ENCODE peak calls at places on chromosomes 16 and 17, in four cellular contexts. U, W, O and P are unnamed samples. For H3K4me1, the result is how much of the 10 kb centered on the place peaks cover.

GRCh38 chr17:28792877-28793666 is 49.3 kb downstream of the TRAF4 start:
- DNase-seq in U (peak), W (peak), O (no peak), P (no peak)

GRCh38 chr16:28277537-28278388 is 14.6 kb upstream of the SBK1 start:
- DNase-seq in U (peak), W (peak), O (peak), P (peak)

GRCh38 chr17:82065193-82065637 is 389 bp downstream of the DUS1L start:
- DNase-seq in U (no peak), W (peak), O (peak), P (no peak)

GRCh38 chr16:30437511-30438046 is 7.7 kb upstream of the DCTPP1 start:
- DNase-seq in U (no peak), W (no peak), O (no peak), P (no peak)

GRCh38 chr17:28216528-28216927 is 102.5 kb upstream of the TMEM97 start:
- DNase-seq in U (no peak), W (no peak), O (no peak), P (no peak)

GRCh38 chr17:54408741-54409140 is 491.9 kb upstream of the TOM1L1 start:
- DNase-seq in U (peak), W (no peak), O (no peak), P (no peak)

GRCh38 chr17:58412910-58413630 is 4.3 kb downstream of the RNF43 start:
- DNase-seq in U (no peak), W (no peak), O (no peak), P (no peak)

GRCh38 chr17:48995332-48995870 is 1.8 kb upstream of the IGF2BP1 start:
- DNase-seq in U (peak), W (peak), O (no peak), P (no peak)

GRCh38 chr16:15427648-15428239 is 6.6 kb upstream of the BMERB1 start:
- DNase-seq in U (peak), W (peak), O (no peak), P (peak)

GRCh38 chr17:75983501-75984181 is 4.6 kb downstream of the TEN1 start:
- DNase-seq in U (peak), W (no peak), O (no peak), P (no peak)

GRCh38 chr16:11610121-11610505 is 23.4 kb upstream of the LITAF start:
- DNase-seq in U (no peak), W (no peak), O (no peak), P (no peak)

GRCh38 chr16:31713945-31714898 is 159.4 kb upstream of the ZNF267 start:
- DNase-seq in U (peak), W (peak), O (no peak), P (no peak)

GRCh38 chr17:70059076-70059475 is 15.9 kb upstream of the KCNJ16 start:
- DNase-seq in U (no peak), W (no peak), O (no peak), P (no peak)

GRCh38 chr16:58651965-58652348 is 22.3 kb upstream of the CNOT1 start:
- DNase-seq in U (no peak), W (no peak), O (no peak), P (no peak)

GRCh38 chr16:11250091-11250785 is 5.8 kb downstream of the SOCS1 start:
- DNase-seq in U (peak), W (no peak), O (no peak), P (no peak)

GRCh38 chr16:86768999-86769398 is 190.7 kb downstream of the FOXL1 start:
- DNase-seq in U (no peak), W (peak), O (no peak), P (no peak)

GRCh38 chr17:57747221-57748017 is 2.3 kb upstream of the CCDC182 start:
- DNase-seq in U (peak), W (peak), O (peak), P (peak)

GRCh38 chr16:54431041-54431996 is 144.7 kb upstream of the IRX3 start:
- DNase-seq in U (no peak), W (no peak), O (no peak), P (no peak)

GRCh38 chr17:82936768-82937171 is 96.9 kb upstream of the ZNF750 start:
- DNase-seq in U (no peak), W (no peak), O (no peak), P (no peak)

GRCh38 chr16:90041896-90042473 is 22.7 kb upstream of the DBNDD1 start:
- DNase-seq in U (no peak), W (no peak), O (no peak), P (no peak)

GRCh38 chr17:82949361-82949760 is 109.5 kb upstream of the ZNF750 start:
- DNase-seq in U (no peak), W (no peak), O (no peak), P (no peak)

DNA sequence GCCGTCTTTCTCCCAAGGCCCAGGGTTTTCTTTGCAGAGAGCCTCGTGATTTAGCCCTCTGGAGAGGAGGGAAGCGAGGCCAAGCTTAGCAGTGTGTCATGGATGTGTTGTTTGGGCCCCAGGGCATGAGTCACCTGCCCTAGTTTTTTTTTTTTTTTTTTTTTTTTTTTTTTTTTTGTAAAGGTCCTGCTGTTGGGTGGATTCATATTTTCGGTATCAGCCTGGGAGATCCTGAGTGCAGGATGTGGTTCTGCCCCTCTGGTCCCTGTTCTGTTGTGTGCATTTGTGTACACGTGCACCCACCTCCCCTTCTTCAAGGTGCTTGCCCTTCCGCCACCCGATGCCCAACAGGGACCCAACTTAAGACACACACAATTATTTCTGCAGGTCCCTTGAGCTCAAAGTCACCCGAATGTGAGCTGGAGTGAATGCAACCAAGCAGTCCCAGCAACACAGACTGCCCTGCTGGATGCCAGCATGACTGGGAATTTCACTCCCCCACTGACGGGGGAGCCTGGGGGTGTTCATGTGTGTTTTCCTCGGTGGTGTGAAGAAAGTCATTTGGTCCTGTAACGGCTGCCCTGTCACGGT is 265.8 kb upstream of the TNRC6C start:
- DNase-seq in U (no peak), W (no peak), O (no peak), P (peak)
- H3K4me1 ChIP-seq in U (under half), W (under half), O (under half), P (under half)

DNA sequence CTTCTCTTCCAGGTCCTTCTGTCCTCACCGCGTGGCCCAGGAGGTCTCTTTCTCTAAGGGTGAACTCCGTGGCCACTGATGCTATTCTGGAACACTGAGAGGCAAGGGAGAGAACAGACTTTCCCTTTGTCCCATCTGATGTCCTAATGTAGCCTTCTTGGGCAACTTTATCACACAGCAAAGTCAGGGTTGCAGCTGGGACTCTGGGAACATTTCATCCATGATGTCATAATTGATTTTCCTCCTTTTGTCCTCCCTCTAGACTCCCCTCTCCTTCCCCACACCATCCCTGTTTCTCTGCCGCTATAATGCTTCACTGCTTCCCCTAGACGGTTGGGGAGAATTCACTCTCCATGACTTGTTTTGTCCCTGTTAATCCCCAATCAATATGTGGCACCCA is 201.0 kb downstream of the SHISA9 start:
- DNase-seq in U (no peak), W (no peak), O (no peak), P (no peak)
- H3K4me1 ChIP-seq in U (under half), W (under half), O (under half), P (under half)

DNA sequence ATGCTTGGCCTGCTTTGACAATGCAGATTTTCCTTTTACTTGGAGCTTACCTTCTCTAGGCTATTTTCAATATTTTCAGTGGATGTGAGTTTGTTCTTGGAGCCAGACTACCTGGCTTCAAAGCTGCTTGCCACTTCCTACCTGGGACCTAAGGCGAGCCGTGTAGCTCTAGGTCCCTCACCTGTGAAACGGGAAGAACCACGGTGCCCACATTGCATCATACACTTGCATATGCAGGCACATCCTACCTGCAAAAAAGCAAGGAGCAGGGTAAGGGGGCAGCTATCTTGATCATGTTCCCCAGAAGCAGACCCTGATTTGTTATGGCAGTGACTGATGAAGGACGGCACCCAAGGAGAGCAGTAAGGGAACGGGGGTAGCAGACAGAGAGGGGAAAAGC is 27.0 kb upstream of the MPRIP start:
- DNase-seq in U (no peak), W (no peak), O (no peak), P (no peak)
- H3K4me1 ChIP-seq in U (under half), W (under half), O (under half), P (under half)

DNA sequence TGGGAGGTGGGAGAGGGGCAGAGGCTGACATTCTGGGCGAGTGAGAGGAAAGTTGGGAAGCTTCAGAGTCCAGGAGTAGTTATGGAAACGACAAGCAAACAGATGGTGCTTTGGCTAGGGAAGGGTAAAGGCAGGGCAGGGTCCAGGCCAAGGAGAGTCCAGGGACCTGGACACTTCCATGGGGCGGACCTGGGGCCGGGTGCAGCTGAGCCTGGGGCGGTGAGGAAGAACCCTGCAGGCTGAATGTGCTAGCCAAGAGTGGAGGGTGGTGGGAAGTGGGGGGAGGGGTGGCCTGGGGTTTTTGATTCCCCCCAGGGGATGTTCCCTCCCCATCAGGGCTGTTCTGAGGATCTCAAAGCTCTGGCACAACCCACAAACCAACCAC is 2.6 kb downstream of the PPP1R9B start:
- DNase-seq in U (peak), W (no peak), O (no peak), P (no peak)
- H3K4me1 ChIP-seq in U (under half), W (under half), O (under half), P (half or more)

GRCh38 chr16:85011846-85012284 is 530 bp upstream of the ZDHHC7 start:
- DNase-seq in U (no peak), W (no peak), O (no peak), P (no peak)
- H3K4me1 ChIP-seq in U (under half), W (under half), O (under half), P (under half)